ENCODE peak calls at places on chromosomes 11 and 22, in nine cellular contexts. One of them, this sample, is unnamed.

GRCh38 chr11:124761301-124762021 is 629 bp downstream of the ESAM start:
- DNase-seq in breast epithelium: no peak
- DNase-seq in HCT116: no peak
- DNase-seq in SK-N-MC: no peak
- DNase-seq in HepG2: no peak
- DNase-seq in prostate gland: no peak
- DNase-seq in suprapubic skin: no peak
- DNase-seq in sigmoid colon: no peak
- DNase-seq in transverse colon: no peak
- DNase-seq in this sample: no peak

GRCh38 chr11:77250881-77251640 is 50.4 kb downstream of the GDPD4 start:
- DNase-seq in sigmoid colon: no peak
- DNase-seq in transverse colon: no peak
- DNase-seq in SK-N-MC: no peak
- DNase-seq in HepG2: no peak
- DNase-seq in HCT116: no peak
- DNase-seq in breast epithelium: no peak
- DNase-seq in prostate gland: no peak
- DNase-seq in suprapubic skin: no peak
- DNase-seq in this sample: peak; percentile 57

GRCh38 chr11:121539000-121539399 is 86.2 kb upstream of the SORL1-AS1 start:
- DNase-seq in sigmoid colon: no peak
- DNase-seq in SK-N-MC: no peak
- DNase-seq in HepG2: no peak
- DNase-seq in transverse colon: no peak
- DNase-seq in prostate gland: no peak
- DNase-seq in suprapubic skin: no peak
- DNase-seq in HCT116: no peak
- DNase-seq in breast epithelium: no peak
- DNase-seq in this sample: no peak

GRCh38 chr11:132052904-132053303 is 682.5 kb downstream of the NTM start:
- DNase-seq in sigmoid colon: no peak
- DNase-seq in HepG2: no peak
- DNase-seq in prostate gland: no peak
- DNase-seq in breast epithelium: no peak
- DNase-seq in HCT116: no peak
- DNase-seq in SK-N-MC: no peak
- DNase-seq in transverse colon: no peak
- DNase-seq in suprapubic skin: no peak
- DNase-seq in this sample: no peak

GRCh38 chr22:46454910-46455269 is 82.5 kb downstream of the CELSR1 start:
- DNase-seq in sigmoid colon: no peak
- DNase-seq in SK-N-MC: no peak
- DNase-seq in HepG2: no peak
- DNase-seq in prostate gland: no peak
- DNase-seq in suprapubic skin: no peak
- DNase-seq in HCT116: peak; percentile 65
- DNase-seq in transverse colon: no peak
- DNase-seq in breast epithelium: no peak
- DNase-seq in this sample: peak; percentile 10

GRCh38 chr22:20267441-20268288 is 453 bp downstream of the RTN4R start:
- DNase-seq in transverse colon: peak; percentile 31
- DNase-seq in sigmoid colon: no peak
- DNase-seq in suprapubic skin: no peak
- DNase-seq in breast epithelium: no peak
- DNase-seq in SK-N-MC: no peak
- DNase-seq in HepG2: no peak
- DNase-seq in prostate gland: no peak
- DNase-seq in HCT116: no peak
- DNase-seq in this sample: no peak

GRCh38 chr11:95149659-95150294 is 60.1 kb downstream of the ENDOD1 start:
- DNase-seq in sigmoid colon: peak; percentile 75
- DNase-seq in prostate gland: peak; percentile 58
- DNase-seq in suprapubic skin: peak; percentile 70
- DNase-seq in HCT116: peak; percentile 90
- DNase-seq in transverse colon: peak; percentile 57
- DNase-seq in SK-N-MC: no peak
- DNase-seq in HepG2: peak; percentile 91
- DNase-seq in breast epithelium: peak; percentile 71
- DNase-seq in this sample: no peak

GRCh38 chr11:64007629-64008282 is 21.5 kb downstream of the OTUB1 start:
- DNase-seq in HepG2: peak; percentile 89
- DNase-seq in SK-N-MC: no peak
- DNase-seq in prostate gland: no peak
- DNase-seq in transverse colon: peak; percentile 65
- DNase-seq in sigmoid colon: peak; percentile 87
- DNase-seq in breast epithelium: no peak
- DNase-seq in HCT116: peak; percentile 54
- DNase-seq in suprapubic skin: no peak
- DNase-seq in this sample: no peak

GRCh38 chr11:43269229-43269928 is 42.4 kb upstream of the API5 start:
- DNase-seq in sigmoid colon: peak; percentile 65
- DNase-seq in SK-N-MC: no peak
- DNase-seq in HepG2: no peak
- DNase-seq in HCT116: no peak
- DNase-seq in breast epithelium: no peak
- DNase-seq in prostate gland: no peak
- DNase-seq in transverse colon: no peak
- DNase-seq in suprapubic skin: no peak
- DNase-seq in this sample: no peak

GRCh38 chr11:64372802-64373597 is 14.0 kb downstream of the RPS6KA4 start:
- DNase-seq in transverse colon: no peak
- DNase-seq in suprapubic skin: no peak
- DNase-seq in sigmoid colon: no peak
- DNase-seq in HCT116: peak; percentile 92
- DNase-seq in prostate gland: no peak
- DNase-seq in HepG2: peak; percentile 51
- DNase-seq in breast epithelium: no peak
- DNase-seq in SK-N-MC: no peak
- DNase-seq in this sample: peak; percentile 25

GRCh38 chr11:37532271-37532670 is 934.2 kb upstream of the RAG2 start:
- DNase-seq in breast epithelium: no peak
- DNase-seq in suprapubic skin: no peak
- DNase-seq in prostate gland: no peak
- DNase-seq in transverse colon: no peak
- DNase-seq in HCT116: no peak
- DNase-seq in SK-N-MC: no peak
- DNase-seq in sigmoid colon: no peak
- DNase-seq in HepG2: no peak
- DNase-seq in this sample: no peak

GRCh38 chr22:32764330-32765116 is 37.0 kb upstream of the TIMP3 start:
- DNase-seq in SK-N-MC: no peak
- DNase-seq in sigmoid colon: peak; percentile 89
- DNase-seq in prostate gland: no peak
- DNase-seq in breast epithelium: no peak
- DNase-seq in suprapubic skin: peak; percentile 83
- DNase-seq in HepG2: no peak
- DNase-seq in transverse colon: peak; percentile 22
- DNase-seq in HCT116: no peak
- DNase-seq in this sample: no peak

GRCh38 chr11:104343578-104343977 is 179.6 kb upstream of the PDGFD start:
- DNase-seq in sigmoid colon: no peak
- DNase-seq in suprapubic skin: no peak
- DNase-seq in prostate gland: no peak
- DNase-seq in HCT116: peak; percentile 31
- DNase-seq in breast epithelium: no peak
- DNase-seq in HepG2: no peak
- DNase-seq in SK-N-MC: no peak
- DNase-seq in transverse colon: no peak
- DNase-seq in this sample: no peak

GRCh38 chr11:68878022-68878421 is 25.6 kb downstream of the MRPL21 start:
- DNase-seq in SK-N-MC: no peak
- DNase-seq in transverse colon: no peak
- DNase-seq in suprapubic skin: no peak
- DNase-seq in HCT116: no peak
- DNase-seq in HepG2: peak; percentile 34
- DNase-seq in breast epithelium: no peak
- DNase-seq in sigmoid colon: no peak
- DNase-seq in prostate gland: no peak
- DNase-seq in this sample: no peak

GRCh38 chr11:120198403-120198786 is 12.4 kb upstream of the OAF start:
- DNase-seq in SK-N-MC: no peak
- DNase-seq in transverse colon: no peak
- DNase-seq in breast epithelium: no peak
- DNase-seq in HepG2: no peak
- DNase-seq in prostate gland: no peak
- DNase-seq in sigmoid colon: no peak
- DNase-seq in suprapubic skin: no peak
- DNase-seq in HCT116: no peak
- DNase-seq in this sample: no peak

GRCh38 chr22:39556970-39557811 is 13.4 kb upstream of the CACNA1I start:
- DNase-seq in breast epithelium: no peak
- DNase-seq in HepG2: no peak
- DNase-seq in prostate gland: no peak
- DNase-seq in HCT116: no peak
- DNase-seq in transverse colon: no peak
- DNase-seq in sigmoid colon: no peak
- DNase-seq in SK-N-MC: no peak
- DNase-seq in suprapubic skin: no peak
- DNase-seq in this sample: no peak

GRCh38 chr11:83865636-83866461 is 579.7 kb upstream of the CCDC90B start:
- DNase-seq in HCT116: no peak
- DNase-seq in prostate gland: no peak
- DNase-seq in transverse colon: no peak
- DNase-seq in suprapubic skin: no peak
- DNase-seq in breast epithelium: no peak
- DNase-seq in SK-N-MC: no peak
- DNase-seq in HepG2: no peak
- DNase-seq in sigmoid colon: no peak
- DNase-seq in this sample: no peak

GRCh38 chr22:31296258-31296657 is 4.0 kb upstream of the PIK3IP1 start:
- DNase-seq in SK-N-MC: no peak
- DNase-seq in breast epithelium: no peak
- DNase-seq in suprapubic skin: no peak
- DNase-seq in sigmoid colon: no peak
- DNase-seq in transverse colon: no peak
- DNase-seq in prostate gland: no peak
- DNase-seq in HepG2: no peak
- DNase-seq in HCT116: no peak
- DNase-seq in this sample: no peak

DNA sequence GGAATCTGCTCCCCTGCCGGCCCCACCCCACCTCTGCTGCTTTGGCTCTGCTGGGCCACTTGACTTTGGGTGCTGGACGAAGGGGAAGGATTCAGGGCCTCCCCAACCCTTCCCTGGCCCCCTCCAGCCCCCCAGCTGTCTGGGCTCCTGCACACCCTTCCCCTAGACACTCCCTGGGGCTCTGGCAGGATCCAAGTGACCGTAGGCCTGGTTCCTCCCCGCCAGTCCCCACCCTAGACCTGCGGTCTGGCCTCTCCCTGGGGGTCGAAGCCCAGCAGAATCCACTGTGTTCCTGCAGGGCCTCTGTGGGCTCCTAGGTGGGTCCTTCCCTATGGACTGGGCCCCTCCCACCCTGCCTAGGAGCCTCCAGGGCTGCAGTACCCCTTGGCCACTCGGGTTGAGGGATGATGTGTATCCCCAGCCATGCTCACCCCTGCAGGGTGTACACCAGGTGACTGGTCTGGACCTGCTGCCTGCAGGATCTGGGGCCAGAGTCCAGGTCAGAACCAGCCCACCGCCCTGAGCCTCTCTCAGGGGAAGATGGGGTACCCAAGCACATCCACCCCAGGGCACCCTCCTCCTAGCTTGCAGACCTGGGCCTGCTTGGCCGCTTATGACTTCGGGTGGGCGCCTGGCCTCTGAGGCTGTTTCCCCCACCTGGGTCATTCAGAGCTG is 5.6 kb downstream of the PIM3 start:
- DNase-seq in suprapubic skin: peak; percentile 69
- DNase-seq in prostate gland: no peak
- DNase-seq in HCT116: no peak
- DNase-seq in breast epithelium: peak; percentile 51
- DNase-seq in HepG2: no peak
- DNase-seq in sigmoid colon: peak; percentile 67
- DNase-seq in transverse colon: peak; percentile 21
- DNase-seq in SK-N-MC: no peak
- DNase-seq in this sample: no peak
- TF ChIP-seq POLR2AphosphoS5 in suprapubic skin: no peak
- TF ChIP-seq POLR2AphosphoS5 in prostate gland: no peak
- TF ChIP-seq POLR2AphosphoS5 in HCT116: no peak
- TF ChIP-seq POLR2AphosphoS5 in breast epithelium: no peak
- TF ChIP-seq POLR2AphosphoS5 in HepG2: no peak
- TF ChIP-seq POLR2AphosphoS5 in sigmoid colon: no peak
- TF ChIP-seq POLR2AphosphoS5 in transverse colon: no peak
- TF ChIP-seq POLR2AphosphoS5 in SK-N-MC: no peak
- TF ChIP-seq POLR2AphosphoS5 in this sample: no peak

GRCh38 chr11:765025-765801 is 12.1 kb downstream of the GATD1 start:
- DNase-seq in suprapubic skin: peak; percentile 69
- DNase-seq in HCT116: peak; percentile 47
- DNase-seq in SK-N-MC: no peak
- DNase-seq in sigmoid colon: peak; percentile 75
- DNase-seq in transverse colon: peak; percentile 56
- DNase-seq in HepG2: peak; percentile 35
- DNase-seq in breast epithelium: no peak
- DNase-seq in prostate gland: no peak
- DNase-seq in this sample: no peak
- TF ChIP-seq POLR2AphosphoS5 in suprapubic skin: no peak
- TF ChIP-seq POLR2AphosphoS5 in HCT116: peak; percentile 42
- TF ChIP-seq POLR2AphosphoS5 in SK-N-MC: peak; percentile 53
- TF ChIP-seq POLR2AphosphoS5 in sigmoid colon: no peak
- TF ChIP-seq POLR2AphosphoS5 in transverse colon: no peak
- TF ChIP-seq POLR2AphosphoS5 in HepG2: peak; percentile 42
- TF ChIP-seq POLR2AphosphoS5 in breast epithelium: no peak
- TF ChIP-seq POLR2AphosphoS5 in prostate gland: no peak
- TF ChIP-seq POLR2AphosphoS5 in this sample: peak; percentile 64

GRCh38 chr11:103070142-103070541 is 21.8 kb downstream of the DCUN1D5 start:
- DNase-seq in HepG2: no peak
- DNase-seq in sigmoid colon: no peak
- DNase-seq in transverse colon: no peak
- DNase-seq in breast epithelium: no peak
- DNase-seq in suprapubic skin: no peak
- DNase-seq in HCT116: no peak
- DNase-seq in prostate gland: no peak
- DNase-seq in SK-N-MC: no peak
- DNase-seq in this sample: no peak

GRCh38 chr11:103067118-103067517 is 24.8 kb downstream of the DCUN1D5 start:
- DNase-seq in transverse colon: no peak
- DNase-seq in HepG2: no peak
- DNase-seq in SK-N-MC: no peak
- DNase-seq in prostate gland: no peak
- DNase-seq in breast epithelium: no peak
- DNase-seq in HCT116: no peak
- DNase-seq in suprapubic skin: no peak
- DNase-seq in sigmoid colon: no peak
- DNase-seq in this sample: no peak

GRCh38 chr11:103069367-103069766 is 22.6 kb downstream of the DCUN1D5 start:
- DNase-seq in HCT116: no peak
- DNase-seq in suprapubic skin: no peak
- DNase-seq in prostate gland: no peak
- DNase-seq in breast epithelium: no peak
- DNase-seq in HepG2: no peak
- DNase-seq in SK-N-MC: no peak
- DNase-seq in transverse colon: no peak
- DNase-seq in sigmoid colon: no peak
- DNase-seq in this sample: no peak

GRCh38 chr11:103071008-103071407 is 21.0 kb downstream of the DCUN1D5 start:
- DNase-seq in transverse colon: no peak
- DNase-seq in breast epithelium: no peak
- DNase-seq in prostate gland: no peak
- DNase-seq in HCT116: no peak
- DNase-seq in suprapubic skin: no peak
- DNase-seq in sigmoid colon: no peak
- DNase-seq in SK-N-MC: no peak
- DNase-seq in HepG2: no peak
- DNase-seq in this sample: no peak
- TF ChIP-seq POLR2AphosphoS5 in transverse colon: no peak
- TF ChIP-seq POLR2AphosphoS5 in breast epithelium: no peak
- TF ChIP-seq POLR2AphosphoS5 in prostate gland: no peak
- TF ChIP-seq POLR2AphosphoS5 in HCT116: no peak
- TF ChIP-seq POLR2AphosphoS5 in suprapubic skin: no peak
- TF ChIP-seq POLR2AphosphoS5 in sigmoid colon: no peak
- TF ChIP-seq POLR2AphosphoS5 in SK-N-MC: no peak
- TF ChIP-seq POLR2AphosphoS5 in HepG2: no peak
- TF ChIP-seq POLR2AphosphoS5 in this sample: no peak

GRCh38 chr22:36435516-36436415 is 45.7 kb downstream of the TXN2 start:
- DNase-seq in HCT116: no peak
- DNase-seq in prostate gland: peak; percentile 38
- DNase-seq in transverse colon: peak; percentile 84
- DNase-seq in sigmoid colon: no peak
- DNase-seq in SK-N-MC: no peak
- DNase-seq in breast epithelium: peak; percentile 60
- DNase-seq in HepG2: peak; percentile 92
- DNase-seq in suprapubic skin: no peak
- DNase-seq in this sample: no peak
- TF ChIP-seq POLR2AphosphoS5 in HCT116: no peak
- TF ChIP-seq POLR2AphosphoS5 in prostate gland: no peak
- TF ChIP-seq POLR2AphosphoS5 in transverse colon: peak; percentile 74
- TF ChIP-seq POLR2AphosphoS5 in sigmoid colon: no peak
- TF ChIP-seq POLR2AphosphoS5 in SK-N-MC: no peak
- TF ChIP-seq POLR2AphosphoS5 in breast epithelium: no peak
- TF ChIP-seq POLR2AphosphoS5 in HepG2: peak; percentile 64
- TF ChIP-seq POLR2AphosphoS5 in suprapubic skin: no peak
- TF ChIP-seq POLR2AphosphoS5 in this sample: no peak

This sample was measured in Panc1.